ENCODE peak calls at places on chromosomes 2 and 18, in four cellular contexts. One of them, this sample, is unnamed.

GRCh38 chr2:207223051-207223450 is 57.3 kb upstream of the KLF7 start:
- DNase-seq in spleen: no peak
- DNase-seq in adrenal gland: no peak
- DNase-seq in GM23338: no peak
- DNase-seq in this sample: no peak

GRCh38 chr2:96591054-96591453 is 47.1 kb downstream of the KANSL3 start:
- DNase-seq in spleen: no peak
- DNase-seq in adrenal gland: no peak
- DNase-seq in GM23338: no peak
- DNase-seq in this sample: no peak

GRCh38 chr2:215664847-215665525 is 229.1 kb upstream of the FN1 start:
- DNase-seq in spleen: no peak
- DNase-seq in adrenal gland: no peak
- DNase-seq in GM23338: no peak
- DNase-seq in this sample: no peak

GRCh38 chr2:27263287-27264252 is 723 bp upstream of the SLC30A3 start:
- DNase-seq in spleen: no peak
- DNase-seq in adrenal gland: no peak
- DNase-seq in GM23338: peak; percentile 58
- DNase-seq in this sample: no peak

GRCh38 chr2:106956879-106957278 is 70.9 kb upstream of the ST6GAL2 start:
- DNase-seq in spleen: no peak
- DNase-seq in adrenal gland: no peak
- DNase-seq in GM23338: peak; percentile 16
- DNase-seq in this sample: no peak

GRCh38 chr2:39954346-39954745 is 175.3 kb upstream of the THUMPD2 start:
- DNase-seq in spleen: no peak
- DNase-seq in adrenal gland: no peak
- DNase-seq in GM23338: no peak
- DNase-seq in this sample: no peak

GRCh38 chr2:33419548-33420255 is 56.7 kb upstream of the RASGRP3 start:
- DNase-seq in spleen: no peak
- DNase-seq in adrenal gland: no peak
- DNase-seq in GM23338: peak; percentile 19
- DNase-seq in this sample: no peak

GRCh38 chr2:101113441-101114267 is 37.5 kb downstream of the TBC1D8 start:
- DNase-seq in spleen: no peak
- DNase-seq in adrenal gland: no peak
- DNase-seq in GM23338: peak; percentile 81
- DNase-seq in this sample: no peak

GRCh38 chr18:21099442-21099841 is 12.2 kb downstream of the ROCK1 start:
- DNase-seq in spleen: peak; percentile 80
- DNase-seq in adrenal gland: no peak
- DNase-seq in GM23338: no peak
- DNase-seq in this sample: no peak

GRCh38 chr2:179569834-179570233 is 291.6 kb downstream of the ZNF385B start:
- DNase-seq in spleen: no peak
- DNase-seq in adrenal gland: no peak
- DNase-seq in GM23338: no peak
- DNase-seq in this sample: no peak

GRCh38 chr2:181004647-181005325 is 24.4 kb downstream of the UBE2E3 start:
- DNase-seq in spleen: no peak
- DNase-seq in adrenal gland: no peak
- DNase-seq in GM23338: no peak
- DNase-seq in this sample: no peak

GRCh38 chr18:8912348-8913057 is 190.0 kb upstream of the NDUFV2 start:
- DNase-seq in spleen: peak; percentile 79
- DNase-seq in adrenal gland: no peak
- DNase-seq in GM23338: peak; percentile 51
- DNase-seq in this sample: peak; percentile 33

GRCh38 chr18:40670991-40671390 is 1284.0 kb upstream of the PIK3C3 start:
- DNase-seq in spleen: no peak
- DNase-seq in adrenal gland: no peak
- DNase-seq in GM23338: no peak
- DNase-seq in this sample: no peak

GRCh38 chr2:118185210-118186109 is 97.2 kb downstream of the INSIG2 start:
- DNase-seq in spleen: peak; percentile 92
- DNase-seq in adrenal gland: peak; percentile 69
- DNase-seq in GM23338: peak; percentile 69
- DNase-seq in this sample: peak; percentile 58

GRCh38 chr2:120845281-120845680 is 109.6 kb downstream of the GLI2 start:
- DNase-seq in spleen: peak; percentile 69
- DNase-seq in adrenal gland: peak; percentile 38
- DNase-seq in GM23338: no peak
- DNase-seq in this sample: no peak

GRCh38 chr2:232525796-232526195 is at the start of gene CHRND:
- DNase-seq in spleen: no peak
- DNase-seq in adrenal gland: peak; percentile 77
- DNase-seq in GM23338: no peak
- DNase-seq in this sample: no peak

GRCh38 chr2:36780231-36780808 is 83.8 kb downstream of the VIT start:
- DNase-seq in spleen: no peak
- DNase-seq in adrenal gland: no peak
- DNase-seq in GM23338: peak; percentile 83
- DNase-seq in this sample: no peak

GRCh38 chr18:41371718-41372117 is 583.3 kb upstream of the PIK3C3 start:
- DNase-seq in spleen: no peak
- DNase-seq in adrenal gland: no peak
- DNase-seq in GM23338: no peak
- DNase-seq in this sample: no peak

GRCh38 chr2:48566582-48566981 is 36.6 kb downstream of the STON1 start:
- DNase-seq in spleen: no peak
- DNase-seq in adrenal gland: no peak
- DNase-seq in GM23338: peak; percentile 48
- DNase-seq in this sample: no peak

GRCh38 chr18:7677001-7677400 is 109.9 kb downstream of the PTPRM start:
- DNase-seq in spleen: no peak
- DNase-seq in adrenal gland: no peak
- DNase-seq in GM23338: no peak
- DNase-seq in this sample: no peak

GRCh38 chr2:40087434-40087833 is 308.4 kb upstream of the THUMPD2 start:
- DNase-seq in spleen: no peak
- DNase-seq in adrenal gland: no peak
- DNase-seq in GM23338: no peak
- DNase-seq in this sample: no peak

GRCh38 chr2:241223211-241224067 is 35.0 kb downstream of the ANO7 start:
- DNase-seq in spleen: peak; percentile 69
- DNase-seq in adrenal gland: no peak
- DNase-seq in GM23338: no peak
- DNase-seq in this sample: no peak

GRCh38 chr2:227191367-227191766 is 26.9 kb downstream of the COL4A3 start:
- DNase-seq in spleen: no peak
- DNase-seq in adrenal gland: peak; percentile 59
- DNase-seq in GM23338: peak; percentile 75
- DNase-seq in this sample: no peak

GRCh38 chr2:41496908-41497307 is 550.9 kb upstream of the PKDCC start:
- DNase-seq in spleen: no peak
- DNase-seq in adrenal gland: no peak
- DNase-seq in GM23338: no peak
- DNase-seq in this sample: no peak

GRCh38 chr2:217752714-217753459 is 249.9 kb downstream of the TNS1 start:
- DNase-seq in spleen: no peak
- DNase-seq in adrenal gland: no peak
- DNase-seq in GM23338: no peak
- DNase-seq in this sample: no peak
- H3K4me3 ChIP-seq in spleen: no peak overlapping the region
- H3K4me3 ChIP-seq in adrenal gland: no peak overlapping the region
- H3K4me3 ChIP-seq in GM23338: no peak overlapping the region
- H3K4me3 ChIP-seq in this sample: no peak overlapping the region

GRCh38 chr18:24678626-24679025 is 218.2 kb downstream of the HRH4 start:
- DNase-seq in spleen: no peak
- DNase-seq in adrenal gland: no peak
- DNase-seq in GM23338: no peak
- DNase-seq in this sample: no peak
- H3K27me3 ChIP-seq in spleen: no peaks in the 10 kb centered on the region
- H3K27me3 ChIP-seq in adrenal gland: no peaks in the 10 kb centered on the region
- H3K27me3 ChIP-seq in GM23338: no peaks in the 10 kb centered on the region
- H3K27me3 ChIP-seq in this sample: no peaks in the 10 kb centered on the region

DNA sequence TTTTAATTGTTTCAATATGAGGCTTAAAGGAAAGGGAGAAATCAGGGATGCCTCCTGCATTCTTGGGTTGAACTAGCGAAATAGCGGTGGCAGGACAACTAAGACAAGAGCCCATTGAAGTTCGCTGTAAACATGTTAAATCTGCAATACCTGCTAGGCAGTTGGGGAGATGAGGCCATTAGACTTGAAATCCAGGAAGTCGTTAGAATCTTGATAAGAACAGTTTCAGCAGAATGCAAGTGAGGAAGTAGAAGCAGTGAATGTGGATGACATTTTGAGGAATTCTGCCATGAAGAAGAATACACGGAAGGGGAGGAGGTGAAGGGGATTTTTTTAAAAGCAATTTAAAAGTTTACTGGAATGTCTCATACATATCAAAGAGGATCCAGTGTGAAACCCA is 109.7 kb downstream of the LPIN1 start:
- DNase-seq in spleen: no peak
- DNase-seq in adrenal gland: no peak
- DNase-seq in GM23338: no peak
- DNase-seq in this sample: no peak
- H3K4me3 ChIP-seq in spleen: no peak overlapping the region
- H3K4me3 ChIP-seq in adrenal gland: no peak overlapping the region
- H3K4me3 ChIP-seq in GM23338: no peak overlapping the region
- H3K4me3 ChIP-seq in this sample: no peak overlapping the region

DNA sequence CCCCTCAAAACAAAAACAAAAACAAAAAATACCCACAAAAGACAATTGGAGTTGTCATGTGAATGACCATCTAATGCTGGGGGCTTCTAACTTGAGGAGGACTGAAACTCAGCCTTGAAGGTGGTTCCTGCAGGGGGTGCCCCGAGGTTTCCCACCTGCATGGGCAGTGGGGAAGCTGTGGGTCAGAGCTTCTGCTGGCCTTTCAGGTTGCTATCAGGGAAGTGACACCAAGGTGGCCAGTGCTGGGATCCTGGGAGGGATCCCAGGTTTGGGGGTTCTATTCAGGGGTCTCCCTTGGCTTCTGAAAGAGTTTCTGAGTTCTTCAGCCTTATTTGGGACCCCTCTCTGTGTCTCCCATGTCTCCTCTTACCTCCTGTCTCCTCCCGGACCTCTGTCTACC is 62.8 kb downstream of the LDLRAD4 start:
- DNase-seq in spleen: no peak
- DNase-seq in adrenal gland: no peak
- DNase-seq in GM23338: no peak
- DNase-seq in this sample: no peak
- H3K27me3 ChIP-seq in spleen: no peaks in the 10 kb centered on the region
- H3K27me3 ChIP-seq in adrenal gland: no peaks in the 10 kb centered on the region
- H3K27me3 ChIP-seq in GM23338: no peaks in the 10 kb centered on the region
- H3K27me3 ChIP-seq in this sample: no peaks in the 10 kb centered on the region

DNA sequence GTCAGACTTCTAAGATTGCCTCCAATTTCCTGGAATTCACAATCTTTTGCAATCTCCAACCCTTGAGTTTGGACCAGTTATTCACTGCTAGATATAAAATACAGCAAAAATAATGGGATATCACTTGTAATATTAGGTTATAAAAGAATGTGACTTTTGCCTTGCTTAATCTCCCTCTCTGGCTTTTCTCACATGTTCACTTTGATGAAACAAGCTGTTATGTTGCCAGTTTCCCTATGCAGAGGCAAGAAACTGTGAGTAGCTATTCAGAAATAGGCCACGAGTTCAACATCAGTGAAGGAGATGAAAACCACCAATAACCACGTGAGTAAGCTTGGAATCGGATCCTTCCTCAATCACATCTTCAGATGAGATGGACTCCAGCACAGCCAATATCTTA is 842.7 kb downstream of the RNF144A start:
- DNase-seq in spleen: no peak
- DNase-seq in adrenal gland: no peak
- DNase-seq in GM23338: no peak
- DNase-seq in this sample: no peak
- H3K4me3 ChIP-seq in spleen: no peak overlapping the region
- H3K4me3 ChIP-seq in adrenal gland: no peak overlapping the region
- H3K4me3 ChIP-seq in GM23338: no peak overlapping the region
- H3K4me3 ChIP-seq in this sample: no peak overlapping the region

This sample was measured in lung.